ENCODE peak calls at places on chromosomes 13 and 19, in seven cellular contexts. X is PC-3, N is Peyer's patch, A is coronary artery, T is fibroblast of mammary gland, I is tibial nerve, R is tibial artery. S is an unnamed sample.

GRCh38 chr13:45925151-45925550 is 73.6 kb upstream of the SIAH3 start:
- DNase-seq in X (peak; percentile 4), N (no peak), A (no peak), T (peak; percentile 12), I (no peak), R (no peak), S (no peak)

GRCh38 chr13:66977156-66977555 is 253.0 kb downstream of the PCDH9 start:
- DNase-seq in X (no peak), N (no peak), A (no peak), T (peak; percentile 9), I (no peak), R (no peak), S (no peak)

GRCh38 chr13:77966671-77967070 is 48.0 kb upstream of the EDNRB start:
- DNase-seq in X (no peak), N (no peak), A (no peak), T (peak; percentile 7), I (no peak), R (no peak), S (no peak)

GRCh38 chr13:52862358-52863206 is 14.1 kb upstream of the PCDH8 start:
- DNase-seq in X (peak; percentile 15), N (no peak), A (no peak), T (no peak), I (no peak), R (no peak), S (peak; percentile 25)

GRCh38 chr19:16043156-16043757 is 33.0 kb upstream of the TPM4 start:
- DNase-seq in X (no peak), N (no peak), A (no peak), T (no peak), I (no peak), R (no peak), S (no peak)

GRCh38 chr19:28553005-28553404 is 659.9 kb downstream of the UQCRFS1 start:
- DNase-seq in X (no peak), N (no peak), A (no peak), T (no peak), I (no peak), R (no peak), S (no peak)

GRCh38 chr13:104953588-104953987 is 1581.9 kb downstream of the EFNB2 start:
- DNase-seq in X (no peak), N (no peak), A (no peak), T (peak; percentile 49), I (no peak), R (no peak), S (no peak)

GRCh38 chr13:24511019-24511823 is 1.4 kb downstream of the PARP4 start:
- DNase-seq in X (peak; percentile 92), N (peak; percentile 78), A (no peak), T (peak; percentile 86), I (peak; percentile 26), R (no peak), S (peak; percentile 94)

GRCh38 chr19:30170081-30170480 is 202.1 kb upstream of the ZNF536 start:
- DNase-seq in X (no peak), N (no peak), A (no peak), T (no peak), I (no peak), R (no peak), S (no peak)

GRCh38 chr13:104372128-104372527 is 1305.9 kb upstream of the SLC10A2 start:
- DNase-seq in X (no peak), N (no peak), A (no peak), T (no peak), I (no peak), R (no peak), S (no peak)

GRCh38 chr13:33388254-33388998 is 102.9 kb upstream of the STARD13 start:
- DNase-seq in X (no peak), N (no peak), A (no peak), T (no peak), I (no peak), R (no peak), S (peak; percentile 77)

GRCh38 chr19:51689751-51690358 is 3.3 kb upstream of the SPACA6 start:
- DNase-seq in X (no peak), N (no peak), A (no peak), T (no peak), I (peak; percentile 27), R (no peak), S (no peak)

GRCh38 chr19:1854542-1855039 is 6.3 kb upstream of the REXO1 start:
- DNase-seq in X (no peak), N (peak; percentile 67), A (no peak), T (no peak), I (no peak), R (no peak), S (no peak)
- H3K4me3 ChIP-seq in X (no peak overlapping the region), N (no peak overlapping the region), A (no peak overlapping the region), T (no peak overlapping the region), I (no peak overlapping the region), R (no peak overlapping the region), S (no peak overlapping the region)

DNA sequence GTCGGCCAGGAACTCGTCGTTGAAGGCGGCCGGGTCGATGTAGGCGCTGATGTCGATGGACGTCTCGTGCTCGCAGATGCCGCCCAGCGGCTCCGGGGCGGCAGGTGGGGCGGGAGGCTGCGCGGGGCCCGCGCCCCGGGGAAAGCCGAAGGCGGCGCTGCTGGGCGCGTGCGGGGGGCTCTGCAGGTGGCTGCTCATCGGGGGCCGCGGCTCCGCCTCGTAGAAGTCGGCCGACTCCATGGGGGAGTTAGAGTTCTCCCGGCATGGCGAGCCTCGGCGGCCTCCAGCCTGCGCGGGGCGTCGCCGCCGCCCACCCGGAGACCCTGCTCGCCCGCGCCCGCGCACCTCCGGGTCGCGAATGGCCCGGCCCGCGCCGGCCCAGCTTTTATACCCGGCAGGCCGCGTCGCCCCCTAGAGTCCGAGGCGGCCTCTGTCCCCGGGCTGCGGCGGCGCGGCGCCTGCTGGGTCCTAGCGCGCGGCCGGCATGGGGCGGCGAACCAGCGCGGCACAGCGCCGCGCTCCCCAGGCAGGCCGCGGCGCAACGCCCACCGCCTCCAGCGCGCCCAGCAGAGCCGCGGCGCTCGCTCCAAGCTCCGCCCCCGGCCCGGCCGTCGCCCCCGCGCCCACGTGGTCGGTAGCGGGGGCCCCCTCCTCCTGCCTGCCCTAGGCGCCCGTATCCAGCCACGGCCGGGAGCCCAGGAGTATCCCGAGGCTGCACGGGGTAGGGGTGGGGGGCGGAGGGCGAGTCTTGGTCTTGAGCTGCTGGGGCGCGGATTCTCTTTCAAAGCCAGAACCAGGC is at the start of gene CEBPA:
- DNase-seq in X (peak; percentile 74), N (peak; percentile 90), A (peak; percentile 81), T (peak; percentile 70), I (peak; percentile 46), R (peak; percentile 81), S (peak; percentile 59)
- TF ChIP-seq CTCF in X (no peak), N (peak; percentile 23), A (peak; percentile 35), T (no peak), I (peak; percentile 94), R (peak; percentile 62), S (peak; percentile 63)

GRCh38 chr19:14073232-14073924 is 792 bp downstream of the MISP3 start:
- DNase-seq in X (peak; percentile 80), N (peak; percentile 83), A (no peak), T (peak; percentile 76), I (peak; percentile 39), R (peak; percentile 86), S (peak; percentile 63)
- H3K4me3 ChIP-seq in X (peak overlapping the region; percentile 77), N (peak overlapping the region; percentile 89), A (peak overlapping the region; percentile 83), T (peak overlapping the region; percentile 58), I (peak overlapping the region; percentile 61), R (peak overlapping the region; percentile 73), S (peak overlapping the region; percentile 58)

GRCh38 chr19:13952154-13953020 is at the start of gene DCAF15:
- DNase-seq in X (peak; percentile 100), N (peak; percentile 100), A (peak; percentile 100), T (peak; percentile 99), I (peak; percentile 100), R (peak; percentile 100), S (peak; percentile 97)

GRCh38 chr19:13951799-13952153 is 533 bp upstream of the DCAF15 start:
- DNase-seq in X (no peak), N (no peak), A (no peak), T (no peak), I (no peak), R (no peak), S (no peak)

GRCh38 chr19:13951043-13951442 is 1.3 kb upstream of the DCAF15 start:
- DNase-seq in X (no peak), N (no peak), A (no peak), T (no peak), I (no peak), R (no peak), S (no peak)

GRCh38 chr19:13954185-13954584 is 1.9 kb downstream of the DCAF15 start:
- DNase-seq in X (no peak), N (no peak), A (no peak), T (no peak), I (no peak), R (no peak), S (no peak)

DNA sequence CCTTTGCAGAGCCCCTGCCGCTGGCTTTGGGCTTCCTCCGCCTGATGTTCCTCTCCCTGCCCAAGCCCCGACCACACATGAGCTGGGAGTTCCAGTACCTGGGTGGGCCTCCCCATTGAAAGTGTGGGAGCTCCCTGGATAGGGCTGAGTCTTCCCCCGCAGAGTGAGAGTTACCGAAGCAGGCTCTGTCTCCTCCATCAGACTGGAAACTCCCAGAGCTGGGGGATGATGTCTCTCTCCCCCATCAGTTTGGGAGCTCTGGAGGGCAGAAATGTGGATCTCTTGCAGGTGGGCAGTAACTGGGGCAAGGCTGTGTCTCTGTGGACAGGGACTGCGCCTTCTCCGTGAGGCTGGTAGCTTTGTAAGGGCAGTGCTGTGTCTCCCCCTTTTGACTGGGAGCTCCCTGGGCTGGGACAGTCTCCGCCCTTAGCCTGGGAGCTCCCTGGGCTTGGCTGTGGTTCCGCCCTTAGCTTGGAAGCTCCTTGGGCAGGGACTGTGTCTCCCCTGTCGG is 767 bp downstream of the DCAF15 start:
- DNase-seq in X (peak; percentile 46), N (no peak), A (no peak), T (peak; percentile 63), I (no peak), R (no peak), S (peak; percentile 58)
- TF ChIP-seq CTCF in X (peak; percentile 29), N (no peak), A (no peak), T (peak; percentile 18), I (no peak), R (no peak), S (peak; percentile 37)

DNA sequence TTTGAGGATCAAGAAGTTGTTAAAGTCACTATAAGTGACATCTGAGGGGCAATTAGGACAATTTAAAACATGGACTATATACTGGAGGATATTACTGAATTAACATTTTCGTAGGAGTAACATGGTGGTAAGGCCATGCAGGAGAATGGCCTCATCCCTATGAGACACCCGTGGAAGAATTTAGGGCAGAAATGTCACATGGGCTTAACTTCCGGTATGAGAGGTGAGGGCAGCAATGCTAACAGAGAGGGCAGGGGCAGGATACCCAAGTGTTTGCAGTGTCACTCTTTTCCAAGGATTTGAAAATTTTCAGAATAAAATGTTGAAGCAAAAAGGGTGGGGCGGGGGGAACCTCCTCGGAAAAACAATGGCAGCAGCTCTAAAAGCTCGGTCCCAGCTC is 23.6 kb downstream of the RANBP3 start:
- DNase-seq in X (no peak), N (no peak), A (no peak), T (no peak), I (no peak), R (no peak), S (no peak)
- H3K4me3 ChIP-seq in X (no peak overlapping the region), N (no peak overlapping the region), A (peak overlapping the region; percentile 43), T (no peak overlapping the region), I (no peak overlapping the region), R (peak overlapping the region; percentile 32), S (no peak overlapping the region)

S was measured in bronchial epithelial cell.